ENCODE peak calls at places on chromosomes 6 and 20, in five cellular contexts. X is CD8-positive, alpha-beta T cell; W is astrocyte; S is upper lobe of right lung; H is brain microvascular endothelial cell. R is an unnamed sample. For H3K27me3, the result is how much of the 10 kb centered on the place peaks cover.

GRCh38 chr20:59750209-59750840 is 146.0 kb downstream of the PHACTR3 start:
- DNase-seq in X (no peak), W (no peak), S (no peak), H (no peak), R (no peak)

GRCh38 chr6:158958504-158959386 is 41.3 kb downstream of the RSPH3 start:
- DNase-seq in X (no peak), W (no peak), S (no peak), H (no peak), R (peak)

GRCh38 chr6:74507649-74508048 is 698.2 kb downstream of the COL12A1 start:
- DNase-seq in X (no peak), W (no peak), S (no peak), H (no peak), R (no peak)

GRCh38 chr20:10282930-10283556 is 64.4 kb downstream of the SNAP25 start:
- DNase-seq in X (no peak), W (peak), S (no peak), H (peak), R (peak)

GRCh38 chr6:53894086-53894485 is 99.3 kb downstream of the LRRC1 start:
- DNase-seq in X (no peak), W (peak), S (no peak), H (no peak), R (peak)

GRCh38 chr6:162690158-162690557 is 37.4 kb downstream of the PRKN start:
- DNase-seq in X (no peak), W (no peak), S (no peak), H (no peak), R (no peak)

GRCh38 chr6:3202999-3203696 is 24.3 kb downstream of the TUBB2B start:
- DNase-seq in X (no peak), W (peak), S (no peak), H (peak), R (no peak)

GRCh38 chr20:13243826-13244376 is 22.8 kb downstream of the ISM1 start:
- DNase-seq in X (no peak), W (no peak), S (no peak), H (peak), R (peak)

GRCh38 chr6:113719056-113719455 is 138.1 kb upstream of the MARCKS start:
- DNase-seq in X (no peak), W (no peak), S (no peak), H (peak), R (peak)

GRCh38 chr20:35491823-35492222 is 36.4 kb downstream of the CEP250 start:
- DNase-seq in X (no peak), W (peak), S (no peak), H (peak), R (no peak)

DNA sequence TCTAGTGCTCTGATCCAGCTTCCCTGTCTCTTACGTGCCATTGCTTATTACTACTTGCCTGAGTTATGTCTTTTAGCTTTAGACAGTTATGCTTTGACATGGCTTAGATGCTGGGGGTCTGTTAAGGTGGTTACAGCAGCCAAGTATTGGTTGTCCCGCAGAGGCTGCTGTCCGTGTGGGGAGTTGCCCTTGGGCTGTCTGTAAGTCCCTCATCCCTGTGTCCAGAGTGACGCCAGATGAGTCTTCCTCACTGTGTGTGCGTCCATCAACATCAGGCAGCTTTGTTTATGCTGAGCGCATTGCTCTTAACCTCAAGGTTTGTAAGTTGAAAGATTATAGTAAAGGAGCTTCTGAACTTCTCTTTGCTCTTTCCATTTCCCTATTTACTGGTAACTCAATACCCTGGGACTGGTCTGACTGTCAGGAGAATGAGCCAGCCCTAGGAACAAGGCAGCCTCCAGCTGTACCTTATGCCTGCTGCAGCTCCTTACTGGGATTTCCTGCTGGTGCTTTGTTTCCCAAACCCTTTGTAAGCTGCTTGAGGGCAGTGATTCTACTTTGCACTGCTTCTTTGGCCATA is 7.2 kb downstream of the FAM120B start:
- DNase-seq in X (no peak), W (no peak), S (no peak), H (no peak), R (no peak)
- H3K4me3 ChIP-seq in X (no peak), W (no peak), S (no peak), H (no peak), R (no peak)

GRCh38 chr6:166770216-166771116 is 143.4 kb upstream of the RPS6KA2 start:
- DNase-seq in X (no peak), W (no peak), S (no peak), H (no peak), R (no peak)
- TF ChIP-seq CTCF in X (no peak), W (peak), S (no peak), H (peak), R (no peak)

GRCh38 chr20:63481503-63481902 is 9.0 kb upstream of the KCNQ2 start:
- DNase-seq in X (no peak), W (no peak), S (no peak), H (no peak), R (no peak)
- H3K27me3 ChIP-seq in X (under half), W (under half), S (half or more), H (under half), R (under half)

GRCh38 chr20:46400828-46401477 is 5.5 kb downstream of the ELMO2 start:
- DNase-seq in X (no peak), W (peak), S (no peak), H (no peak), R (peak)
- H3K4me3 ChIP-seq in X (peak), W (no peak), S (peak), H (no peak), R (no peak)

DNA sequence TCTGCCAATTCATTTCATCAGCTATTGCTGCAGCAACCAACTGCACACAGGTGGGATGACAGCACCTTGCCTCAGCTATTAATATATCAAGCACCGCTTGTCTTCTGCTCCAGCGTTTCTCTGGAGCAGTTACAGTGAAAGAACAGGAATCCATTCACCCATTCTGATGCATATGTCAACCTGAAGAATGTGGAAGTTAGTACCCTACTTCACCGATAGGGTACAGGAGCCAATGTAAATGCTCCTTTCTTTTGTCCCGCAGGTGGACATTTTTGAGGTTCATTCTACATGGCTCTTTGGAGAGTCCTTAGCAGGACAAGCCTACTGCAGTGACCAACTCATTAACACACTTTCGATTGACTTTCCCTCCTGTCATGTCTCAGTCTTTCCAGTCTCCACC is 139.9 kb upstream of the PRND start:
- DNase-seq in X (no peak), W (no peak), S (no peak), H (no peak), R (no peak)
- TF ChIP-seq CTCF in X (no peak), W (no peak), S (no peak), H (peak), R (no peak)

GRCh38 chr20:37426106-37426505 is 80.2 kb downstream of the SRC start:
- DNase-seq in X (no peak), W (no peak), S (no peak), H (no peak), R (no peak)
- H3K27me3 ChIP-seq in X (under half), W (under half), S (under half), H (half or more), R (under half)

R was measured in bronchial epithelial cell.